ENCODE peak calls at places on chromosomes 5 and 9, in four cellular contexts. J is HepG2, W is GM12878, I is K562. Y is an unnamed sample.

GRCh38 chr9:36942891-36943290 is 91.2 kb downstream of the PAX5 start:
- DNase-seq in J (no peak), W (no peak), I (no peak), Y (no peak)

GRCh38 chr9:106059886-106060285 is 365.5 kb downstream of the TMEM38B start:
- DNase-seq in J (no peak), W (no peak), I (no peak), Y (no peak)

GRCh38 chr5:4653475-4653874 is 486.7 kb upstream of the ADAMTS16 start:
- DNase-seq in J (no peak), W (no peak), I (no peak), Y (no peak)

GRCh38 chr5:83844320-83845068 is 123.8 kb upstream of the HAPLN1 start:
- DNase-seq in J (no peak), W (peak), I (no peak), Y (peak)

GRCh38 chr5:156477196-156477595 is 150.2 kb downstream of the SGCD start:
- DNase-seq in J (no peak), W (no peak), I (no peak), Y (no peak)

GRCh38 chr9:128148509-128149000 is 698 bp upstream of the LCN2 start:
- DNase-seq in J (no peak), W (no peak), I (peak), Y (no peak)

GRCh38 chr5:96835727-96836126 is 28.0 kb upstream of the ERAP1 start:
- DNase-seq in J (no peak), W (no peak), I (no peak), Y (no peak)

GRCh38 chr5:32109236-32109635 is 64.9 kb downstream of the GOLPH3 start:
- DNase-seq in J (no peak), W (no peak), I (no peak), Y (no peak)

GRCh38 chr9:93288341-93288740 is 104.4 kb downstream of the WNK2 start:
- DNase-seq in J (peak), W (no peak), I (peak), Y (no peak)

GRCh38 chr5:131252824-131253171 is 11.1 kb upstream of the CDC42SE2 start:
- DNase-seq in J (no peak), W (peak), I (peak), Y (no peak)

GRCh38 chr5:181221792-181222629 is 1.1 kb upstream of the TRIM41 start:
- DNase-seq in J (peak), W (peak), I (peak), Y (peak)

GRCh38 chr9:69885474-69885929 is 64.9 kb downstream of the CFAP95 start:
- DNase-seq in J (no peak), W (no peak), I (no peak), Y (peak)

GRCh38 chr9:110050925-110051355 is 157.0 kb downstream of the C9orf152 start:
- DNase-seq in J (no peak), W (no peak), I (no peak), Y (peak)

GRCh38 chr9:18601026-18601425 is 127.1 kb downstream of the ADAMTSL1 start:
- DNase-seq in J (no peak), W (no peak), I (no peak), Y (no peak)

GRCh38 chr9:18594837-18595236 is 120.9 kb downstream of the ADAMTSL1 start:
- DNase-seq in J (no peak), W (no peak), I (no peak), Y (no peak)

GRCh38 chr9:18596920-18597319 is 123.0 kb downstream of the ADAMTSL1 start:
- DNase-seq in J (no peak), W (no peak), I (no peak), Y (no peak)

GRCh38 chr9:18591261-18591660 is 117.3 kb downstream of the ADAMTSL1 start:
- DNase-seq in J (no peak), W (no peak), I (no peak), Y (no peak)

DNA sequence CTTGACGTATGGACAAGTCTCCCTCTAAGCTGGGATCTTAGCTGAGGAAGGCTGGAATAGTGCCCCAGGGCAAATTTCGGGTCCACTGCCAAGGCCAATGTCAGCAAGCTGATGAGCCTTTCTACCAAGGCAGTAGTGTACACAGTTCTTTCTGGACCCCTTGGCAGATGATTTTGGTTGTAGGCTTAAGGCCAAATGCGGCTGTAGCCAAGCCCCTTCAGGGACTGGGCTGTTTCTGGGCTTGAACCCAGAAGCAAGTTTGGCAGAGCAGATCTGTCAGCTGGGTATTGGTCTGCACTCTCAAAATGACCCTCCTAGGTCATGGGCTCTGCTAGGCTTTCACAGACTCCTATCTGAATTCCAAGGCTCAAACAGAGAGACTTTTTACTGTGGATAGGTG is 121.6 kb downstream of the ADAMTSL1 start:
- DNase-seq in J (no peak), W (no peak), I (no peak), Y (no peak)
- TF ChIP-seq BHLHE40 in J (no peak), W (no peak), I (no peak), Y (no peak)

DNA sequence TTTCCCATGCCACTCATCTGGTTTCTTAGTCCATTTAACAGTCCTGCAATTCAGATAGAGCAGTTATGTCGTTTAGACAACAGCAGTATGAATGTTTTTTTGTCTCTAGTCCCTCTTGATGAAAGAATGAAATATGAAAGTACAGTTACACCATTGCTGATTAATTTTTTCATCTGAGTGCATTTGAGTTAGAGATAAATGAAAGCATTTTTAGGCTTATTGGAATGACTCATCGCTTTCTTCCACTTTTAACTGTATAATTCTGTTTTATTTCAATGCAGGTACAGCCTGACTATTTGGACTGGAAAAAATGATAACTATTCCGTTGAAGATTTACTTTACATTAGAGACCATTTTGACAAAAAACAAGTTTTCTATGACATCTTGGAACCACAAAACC is 28.7 kb downstream of the ANKRD34B start:
- DNase-seq in J (no peak), W (no peak), I (no peak), Y (no peak)
- TF ChIP-seq REST in J (no peak), W (no peak), I (no peak), Y (no peak)

GRCh38 chr9:33161011-33161588 is 6.0 kb downstream of the B4GALT1 start:
- DNase-seq in J (no peak), W (no peak), I (no peak), Y (peak)
- TF ChIP-seq BHLHE40 in J (no peak), W (no peak), I (no peak), Y (no peak)

DNA sequence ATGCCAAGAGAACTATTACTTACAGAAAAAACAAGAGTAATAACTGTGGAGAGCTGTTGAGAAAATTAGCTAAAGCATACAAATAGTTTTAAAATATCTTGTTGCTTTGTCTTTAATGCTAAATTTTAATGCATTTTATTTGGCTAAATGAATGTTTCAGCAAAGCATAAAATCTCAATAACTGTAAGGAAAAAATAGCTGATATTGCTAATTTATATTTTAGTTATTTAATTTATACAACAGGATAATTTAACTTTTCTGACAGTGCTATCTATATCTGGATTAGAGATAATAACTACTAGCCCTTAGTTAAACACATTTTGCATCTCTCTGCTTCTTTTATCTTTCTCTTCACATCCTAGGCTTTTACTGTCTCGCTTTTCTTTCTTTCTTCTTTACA is 1014.9 kb upstream of the COX7C start:
- DNase-seq in J (no peak), W (no peak), I (no peak), Y (no peak)
- TF ChIP-seq REST in J (no peak), W (no peak), I (no peak), Y (no peak)

GRCh38 chr9:130365323-130365721 is 79.4 kb upstream of the ASS1 start:
- DNase-seq in J (no peak), W (no peak), I (no peak), Y (no peak)

GRCh38 chr9:130366072-130366471 is 78.7 kb upstream of the ASS1 start:
- DNase-seq in J (no peak), W (no peak), I (no peak), Y (no peak)

GRCh38 chr9:130362691-130363090 is 82.1 kb upstream of the ASS1 start:
- DNase-seq in J (no peak), W (no peak), I (no peak), Y (no peak)

GRCh38 chr9:130363755-130364404 is 80.9 kb upstream of the ASS1 start:
- DNase-seq in J (no peak), W (no peak), I (no peak), Y (no peak)

GRCh38 chr9:130364619-130365322 is 80.0 kb upstream of the ASS1 start:
- DNase-seq in J (no peak), W (no peak), I (no peak), Y (no peak)
- TF ChIP-seq BHLHE40 in J (no peak), W (no peak), I (no peak), Y (no peak)

Y was measured in A549.